ENCODE peak calls at places on chromosomes 16 and 17, in five cellular contexts. One of them, this sample, is unnamed. For H3K27me3 and H3K36me3, the result is how much of the 10 kb centered on the place peaks cover.

GRCh38 chr16:76241735-76242134 is 35.5 kb upstream of the CNTNAP4 start:
- DNase-seq in CD8-positive, alpha-beta memory T cell: no peak
- DNase-seq in GM23338: no peak
- DNase-seq in right atrium auricular region: no peak
- DNase-seq in tibial nerve: no peak
- DNase-seq in this sample: no peak

GRCh38 chr17:17812211-17813054 is 24.4 kb downstream of the SREBF1 start:
- DNase-seq in tibial nerve: peak
- DNase-seq in right atrium auricular region: peak
- DNase-seq in GM23338: peak
- DNase-seq in CD8-positive, alpha-beta memory T cell: peak
- DNase-seq in this sample: peak

GRCh38 chr16:28604186-28604565 is 5.7 kb downstream of the SULT1A1 start:
- DNase-seq in right atrium auricular region: no peak
- DNase-seq in GM23338: no peak
- DNase-seq in CD8-positive, alpha-beta memory T cell: no peak
- DNase-seq in tibial nerve: no peak
- DNase-seq in this sample: no peak

GRCh38 chr17:79986441-79987186 is 49.1 kb downstream of the TBC1D16 start:
- DNase-seq in tibial nerve: no peak
- DNase-seq in CD8-positive, alpha-beta memory T cell: no peak
- DNase-seq in GM23338: no peak
- DNase-seq in right atrium auricular region: no peak
- DNase-seq in this sample: peak

GRCh38 chr17:28854457-28855382 is at the start of gene ERAL1:
- DNase-seq in right atrium auricular region: peak
- DNase-seq in GM23338: peak
- DNase-seq in CD8-positive, alpha-beta memory T cell: peak
- DNase-seq in tibial nerve: peak
- DNase-seq in this sample: peak

GRCh38 chr17:45230787-45231480 is 9.2 kb downstream of the FMNL1 start:
- DNase-seq in right atrium auricular region: no peak
- DNase-seq in tibial nerve: no peak
- DNase-seq in CD8-positive, alpha-beta memory T cell: no peak
- DNase-seq in GM23338: no peak
- DNase-seq in this sample: peak

GRCh38 chr17:50459081-50459676 is 9.5 kb downstream of the CHAD start:
- DNase-seq in GM23338: no peak
- DNase-seq in right atrium auricular region: no peak
- DNase-seq in tibial nerve: no peak
- DNase-seq in CD8-positive, alpha-beta memory T cell: no peak
- DNase-seq in this sample: no peak

GRCh38 chr17:17403899-17404576 is 72.8 kb upstream of the MED9 start:
- DNase-seq in CD8-positive, alpha-beta memory T cell: peak
- DNase-seq in tibial nerve: no peak
- DNase-seq in GM23338: no peak
- DNase-seq in right atrium auricular region: no peak
- DNase-seq in this sample: no peak

GRCh38 chr16:4266372-4266771 is 6.5 kb downstream of the TFAP4 start:
- DNase-seq in tibial nerve: no peak
- DNase-seq in CD8-positive, alpha-beta memory T cell: no peak
- DNase-seq in right atrium auricular region: no peak
- DNase-seq in GM23338: peak
- DNase-seq in this sample: peak

GRCh38 chr16:85309656-85310587 is 197.7 kb upstream of the CIBAR2 start:
- DNase-seq in CD8-positive, alpha-beta memory T cell: no peak
- DNase-seq in tibial nerve: peak
- DNase-seq in right atrium auricular region: peak
- DNase-seq in GM23338: peak
- DNase-seq in this sample: peak

GRCh38 chr16:70790815-70791214 is 10.1 kb downstream of the VAC14 start:
- DNase-seq in right atrium auricular region: no peak
- DNase-seq in CD8-positive, alpha-beta memory T cell: no peak
- DNase-seq in tibial nerve: no peak
- DNase-seq in GM23338: no peak
- DNase-seq in this sample: no peak

GRCh38 chr16:70788668-70789161 is 12.2 kb downstream of the VAC14 start:
- DNase-seq in GM23338: no peak
- DNase-seq in CD8-positive, alpha-beta memory T cell: no peak
- DNase-seq in tibial nerve: no peak
- DNase-seq in right atrium auricular region: no peak
- DNase-seq in this sample: no peak

GRCh38 chr16:70789927-70790447 is 11.0 kb downstream of the VAC14 start:
- DNase-seq in GM23338: no peak
- DNase-seq in right atrium auricular region: no peak
- DNase-seq in tibial nerve: no peak
- DNase-seq in CD8-positive, alpha-beta memory T cell: no peak
- DNase-seq in this sample: no peak

GRCh38 chr16:70786020-70786419 is 14.9 kb downstream of the VAC14 start:
- DNase-seq in tibial nerve: no peak
- DNase-seq in GM23338: no peak
- DNase-seq in CD8-positive, alpha-beta memory T cell: no peak
- DNase-seq in right atrium auricular region: no peak
- DNase-seq in this sample: no peak

GRCh38 chr16:70789231-70789926 is 11.6 kb downstream of the VAC14 start:
- DNase-seq in right atrium auricular region: peak
- DNase-seq in GM23338: no peak
- DNase-seq in tibial nerve: peak
- DNase-seq in CD8-positive, alpha-beta memory T cell: no peak
- DNase-seq in this sample: no peak
- H3K4me3 ChIP-seq in right atrium auricular region: no peak
- H3K4me3 ChIP-seq in GM23338: no peak
- H3K4me3 ChIP-seq in tibial nerve: no peak
- H3K4me3 ChIP-seq in CD8-positive, alpha-beta memory T cell: no peak
- H3K4me3 ChIP-seq in this sample: no peak

GRCh38 chr17:74126959-74127358 is 76.5 kb upstream of the RPL38 start:
- DNase-seq in right atrium auricular region: no peak
- DNase-seq in tibial nerve: no peak
- DNase-seq in GM23338: no peak
- DNase-seq in CD8-positive, alpha-beta memory T cell: no peak
- DNase-seq in this sample: no peak

GRCh38 chr17:74126179-74126900 is 77.1 kb upstream of the RPL38 start:
- DNase-seq in GM23338: no peak
- DNase-seq in right atrium auricular region: no peak
- DNase-seq in tibial nerve: no peak
- DNase-seq in CD8-positive, alpha-beta memory T cell: no peak
- DNase-seq in this sample: no peak

GRCh38 chr17:74123866-74124265 is 79.6 kb upstream of the RPL38 start:
- DNase-seq in GM23338: no peak
- DNase-seq in CD8-positive, alpha-beta memory T cell: no peak
- DNase-seq in tibial nerve: no peak
- DNase-seq in right atrium auricular region: no peak
- DNase-seq in this sample: no peak

GRCh38 chr17:74123350-74123749 is 80.1 kb upstream of the RPL38 start:
- DNase-seq in CD8-positive, alpha-beta memory T cell: no peak
- DNase-seq in GM23338: no peak
- DNase-seq in right atrium auricular region: no peak
- DNase-seq in tibial nerve: no peak
- DNase-seq in this sample: peak

DNA sequence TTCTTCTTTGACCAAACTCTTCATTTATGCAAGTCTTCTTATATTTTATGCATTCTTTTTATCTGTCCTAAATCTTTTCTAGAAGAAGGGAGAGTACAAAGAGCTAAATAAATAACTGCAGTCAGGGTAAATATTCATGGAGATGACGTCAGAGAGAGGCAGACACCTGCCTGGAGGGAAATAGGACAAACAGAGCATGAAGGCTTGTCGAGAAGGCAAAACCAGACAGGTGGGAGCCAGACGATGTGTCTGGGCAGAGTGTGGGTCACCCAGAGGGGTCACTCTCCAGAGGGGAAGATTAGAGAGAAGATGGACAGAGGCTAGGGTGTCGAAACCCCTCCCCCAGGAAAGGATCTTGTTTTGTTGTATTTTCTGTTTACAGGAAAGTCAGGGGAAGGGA is 78.3 kb upstream of the RPL38 start:
- DNase-seq in tibial nerve: no peak
- DNase-seq in right atrium auricular region: no peak
- DNase-seq in GM23338: no peak
- DNase-seq in CD8-positive, alpha-beta memory T cell: no peak
- DNase-seq in this sample: no peak
- H3K27me3 ChIP-seq in tibial nerve: under half
- H3K27me3 ChIP-seq in right atrium auricular region: under half
- H3K27me3 ChIP-seq in GM23338: under half
- H3K27me3 ChIP-seq in CD8-positive, alpha-beta memory T cell: under half
- H3K27me3 ChIP-seq in this sample: under half

GRCh38 chr16:88039591-88039990 is 88.4 kb downstream of the BANP start:
- DNase-seq in CD8-positive, alpha-beta memory T cell: no peak
- DNase-seq in right atrium auricular region: no peak
- DNase-seq in tibial nerve: no peak
- DNase-seq in GM23338: no peak
- DNase-seq in this sample: no peak
- H3K36me3 ChIP-seq in CD8-positive, alpha-beta memory T cell: under half
- H3K36me3 ChIP-seq in right atrium auricular region: under half
- H3K36me3 ChIP-seq in tibial nerve: half or more
- H3K36me3 ChIP-seq in GM23338: under half
- H3K36me3 ChIP-seq in this sample: under half

GRCh38 chr17:1577657-1578428 is 15.3 kb upstream of the PITPNA start:
- DNase-seq in right atrium auricular region: no peak
- DNase-seq in GM23338: no peak
- DNase-seq in CD8-positive, alpha-beta memory T cell: no peak
- DNase-seq in tibial nerve: no peak
- DNase-seq in this sample: no peak
- H3K4me3 ChIP-seq in right atrium auricular region: no peak
- H3K4me3 ChIP-seq in GM23338: no peak
- H3K4me3 ChIP-seq in CD8-positive, alpha-beta memory T cell: no peak
- H3K4me3 ChIP-seq in tibial nerve: no peak
- H3K4me3 ChIP-seq in this sample: no peak

GRCh38 chr17:48551206-48551597 is 6.3 kb upstream of the HOXB2 start:
- DNase-seq in GM23338: no peak
- DNase-seq in tibial nerve: no peak
- DNase-seq in right atrium auricular region: no peak
- DNase-seq in CD8-positive, alpha-beta memory T cell: no peak
- DNase-seq in this sample: no peak
- H3K27me3 ChIP-seq in GM23338: half or more
- H3K27me3 ChIP-seq in tibial nerve: half or more
- H3K27me3 ChIP-seq in right atrium auricular region: under half
- H3K27me3 ChIP-seq in CD8-positive, alpha-beta memory T cell: under half
- H3K27me3 ChIP-seq in this sample: half or more